ENCODE peak calls at places on chromosomes 6 and 20, in four cellular contexts. D is astrocyte of the spinal cord, B is tibial artery, O is stomach. K is an unnamed sample.

GRCh38 chr20:12207875-12208274 is 290.2 kb downstream of the BTBD3 start:
- DNase-seq in D (peak), O (peak), B (no peak), K (peak)

GRCh38 chr6:40755046-40755681 is 168.0 kb upstream of the LRFN2 start:
- DNase-seq in O (no peak), B (no peak), D (peak), K (peak)

GRCh38 chr20:25509084-25509483 is 76.2 kb downstream of the NINL start:
- DNase-seq in D (no peak), O (no peak), B (no peak), K (no peak)

GRCh38 chr6:158266131-158266530 is 46.1 kb upstream of the TULP4 start:
- DNase-seq in B (no peak), O (no peak), D (no peak), K (peak)

GRCh38 chr6:151704383-151704782 is 103.1 kb upstream of the ESR1 start:
- DNase-seq in D (no peak), B (no peak), O (no peak), K (no peak)

GRCh38 chr6:55886185-55886836 is 10.9 kb upstream of the BMP5 start:
- DNase-seq in O (no peak), B (no peak), D (peak), K (peak)

GRCh38 chr6:107330190-107330589 is 129.2 kb downstream of the PDSS2 start:
- DNase-seq in O (no peak), D (no peak), B (no peak), K (no peak)

GRCh38 chr6:149910721-149911151 is 12.2 kb downstream of the RAET1G start:
- DNase-seq in O (no peak), B (no peak), D (no peak), K (no peak)

GRCh38 chr6:168118935-168119334 is 39.9 kb upstream of the FRMD1 start:
- DNase-seq in B (peak), D (no peak), O (no peak), K (no peak)

GRCh38 chr6:135440087-135440792 is 57.3 kb downstream of the AHI1 start:
- DNase-seq in D (no peak), B (no peak), O (no peak), K (no peak)

GRCh38 chr6:105798057-105798456 is 288.1 kb upstream of the PRDM1 start:
- DNase-seq in D (no peak), B (peak), O (no peak), K (no peak)

GRCh38 chr6:136926383-136926782 is 4.3 kb downstream of the SLC35D3 start:
- DNase-seq in O (no peak), B (no peak), D (no peak), K (no peak)

GRCh38 chr6:125913864-125914351 is 42.7 kb upstream of the HINT3 start:
- DNase-seq in O (no peak), B (no peak), D (peak), K (peak)

GRCh38 chr20:2801459-2801728 is 967 bp upstream of the CPXM1 start:
- DNase-seq in O (no peak), D (no peak), B (no peak), K (no peak)
- H3K4me3 ChIP-seq in O (no peak), D (no peak), B (no peak), K (no peak)

DNA sequence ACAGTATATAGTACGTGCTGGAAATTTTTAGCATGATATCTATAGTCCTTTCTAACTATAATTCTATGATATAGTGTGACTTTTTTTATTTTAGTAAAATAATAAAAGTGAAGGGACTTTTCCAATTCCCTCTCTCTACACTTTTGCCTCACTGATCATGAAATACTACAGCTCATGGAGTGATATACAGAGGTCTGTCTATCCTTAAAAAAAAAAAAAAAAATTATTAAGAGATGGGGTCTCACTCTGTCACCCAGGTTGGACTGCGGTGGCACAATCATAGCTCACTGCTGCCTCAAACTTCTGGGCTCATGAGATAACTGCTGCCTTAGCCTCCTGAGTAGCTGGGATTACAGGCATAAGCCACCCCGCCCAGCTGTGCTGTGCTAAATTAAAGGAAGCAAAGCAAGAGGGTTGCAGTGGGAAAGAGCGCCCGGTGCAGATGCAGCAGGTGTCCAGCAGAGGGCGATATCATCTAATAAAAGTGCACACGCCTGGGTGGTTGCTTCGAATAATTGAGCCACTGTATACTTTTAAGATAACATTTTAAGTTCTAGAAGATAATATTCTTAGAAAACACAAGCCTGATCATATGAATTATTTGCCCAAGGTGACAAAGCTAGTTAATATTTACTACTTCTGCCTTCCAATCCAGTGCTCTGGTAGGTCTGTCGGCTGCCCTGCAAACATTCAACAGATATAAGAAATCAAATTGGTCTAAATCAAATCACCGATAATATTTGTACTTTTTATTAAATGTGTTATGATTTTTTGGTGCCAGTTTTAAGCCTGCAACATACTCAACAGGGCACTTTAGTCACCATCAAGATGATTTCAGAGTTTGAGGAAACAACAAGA is 94.9 kb upstream of the NT5E start:
- DNase-seq in O (peak), D (peak), B (peak), K (peak)
- TF ChIP-seq CTCF in O (peak), D (peak), B (peak), K (peak)

GRCh38 chr6:140636698-140637402 is 1262.4 kb upstream of the CITED2 start:
- DNase-seq in D (no peak), B (no peak), O (no peak), K (no peak)
- H3K4me3 ChIP-seq in D (no peak), B (no peak), O (no peak), K (no peak)

GRCh38 chr6:130259140-130259539 is 36.4 kb upstream of the SAMD3 start:
- DNase-seq in O (no peak), D (no peak), B (no peak), K (no peak)
- TF ChIP-seq CTCF in O (no peak), D (no peak), B (no peak), K (no peak)

DNA sequence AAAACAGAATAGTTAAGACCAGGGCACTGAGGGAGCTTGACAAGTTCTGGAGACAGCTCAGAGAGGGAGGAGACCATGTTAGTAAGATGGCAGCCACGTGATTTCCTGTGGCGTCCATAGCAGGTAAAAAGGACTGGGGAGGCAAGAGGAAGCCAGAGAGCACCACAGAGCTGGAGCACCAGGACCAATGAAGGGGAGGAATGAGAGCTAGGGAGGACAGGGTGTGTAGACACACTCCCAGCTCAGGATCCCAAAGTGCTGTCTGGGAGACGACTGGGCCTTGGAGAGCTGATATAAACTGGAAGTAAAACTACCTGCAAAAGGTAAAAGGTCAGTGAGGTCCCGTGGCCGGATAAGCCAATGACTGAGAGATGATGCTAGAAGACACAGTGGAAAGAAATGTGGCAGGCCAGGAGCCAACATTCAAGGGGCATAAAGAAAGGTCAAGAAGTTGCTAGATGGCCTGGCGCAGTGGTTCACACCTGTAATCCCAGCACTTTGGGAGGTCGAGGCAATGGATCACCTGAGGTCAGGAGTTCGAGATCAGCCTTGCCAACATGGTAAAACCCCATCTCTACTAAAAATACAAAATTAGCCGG is 39.0 kb downstream of the SLC23A2 start:
- DNase-seq in O (no peak), B (no peak), D (no peak), K (no peak)
- H3K4me3 ChIP-seq in O (no peak), B (no peak), D (no peak), K (no peak)

DNA sequence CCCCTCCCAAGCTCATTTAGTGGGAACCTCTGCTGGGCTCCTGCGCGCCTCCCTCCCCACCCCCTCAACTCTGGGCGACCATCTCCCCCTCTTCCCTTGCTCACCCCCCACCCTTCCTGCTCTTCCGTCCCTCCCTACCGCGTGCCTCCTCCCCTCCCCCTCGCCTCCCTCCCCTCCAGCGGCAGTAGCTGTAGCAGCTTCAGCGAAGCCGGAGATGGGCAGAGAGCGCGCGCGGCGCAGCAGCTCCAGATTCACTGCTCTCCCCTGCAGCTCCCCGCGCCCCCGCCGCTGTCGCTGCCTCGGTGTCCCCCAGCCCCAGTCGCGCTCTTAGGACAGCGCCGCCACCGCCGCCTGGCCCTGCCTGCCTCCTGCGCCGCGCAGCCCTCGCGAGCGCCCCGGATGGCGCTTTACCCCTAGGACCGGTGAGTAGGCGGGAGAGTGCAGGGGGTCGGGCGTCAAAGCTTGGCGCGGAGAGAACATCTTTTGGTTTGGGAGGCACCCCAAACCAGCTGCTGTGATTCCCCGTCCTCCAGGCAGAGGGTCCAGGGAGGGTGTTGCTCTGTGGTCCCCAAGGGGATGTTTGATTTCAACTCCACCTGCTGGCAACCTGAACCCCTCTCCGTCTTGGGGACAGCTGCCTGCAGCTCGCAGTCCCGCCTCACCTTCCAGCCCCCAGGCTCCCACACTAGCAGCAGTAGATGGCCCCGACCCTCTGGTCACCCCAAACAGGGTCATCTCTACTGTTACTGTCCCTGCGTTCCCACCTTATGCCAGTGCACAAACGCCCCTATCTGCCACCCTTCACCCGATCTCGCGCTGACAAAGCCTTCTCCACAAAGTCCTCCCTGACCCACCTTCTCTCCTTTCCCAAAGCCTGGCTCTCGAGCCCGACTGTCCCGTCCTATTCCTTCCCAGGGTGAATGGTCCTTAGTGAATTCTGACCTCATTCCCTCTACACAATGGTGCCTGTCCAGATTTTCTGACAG is at the start of gene FUT9:
- DNase-seq in O (peak), D (no peak), B (no peak), K (no peak)
- TF ChIP-seq CTCF in O (no peak), D (no peak), B (no peak), K (no peak)

GRCh38 chr6:154448448-154449096 is 61.9 kb downstream of the CNKSR3 start:
- DNase-seq in D (peak), B (no peak), O (no peak), K (peak)
- H3K4me3 ChIP-seq in D (no peak), B (peak), O (no peak), K (no peak)

DNA sequence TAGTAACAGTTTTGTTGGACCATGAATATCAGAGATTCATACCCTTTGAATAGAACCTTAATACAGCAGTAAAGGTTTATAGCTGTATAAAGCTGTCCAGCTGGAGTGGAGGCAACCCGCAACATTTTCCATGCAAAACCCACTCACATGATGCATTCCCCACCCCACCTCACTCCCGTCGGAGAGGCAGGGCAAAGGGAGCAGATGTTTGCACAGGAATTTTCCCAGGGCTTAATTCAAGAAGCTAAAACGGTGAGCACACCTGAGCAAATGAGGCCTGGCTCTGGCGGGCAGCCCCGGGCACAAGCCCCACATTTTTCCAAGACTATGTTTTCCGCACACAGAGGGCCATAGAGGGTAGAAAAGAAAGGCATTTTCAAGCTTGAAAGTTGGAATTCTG is 191.7 kb downstream of the FOXC1 start:
- DNase-seq in D (no peak), O (no peak), B (no peak), K (no peak)
- TF ChIP-seq CTCF in D (no peak), O (no peak), B (no peak), K (no peak)

GRCh38 chr6:5461365-5461764 is 200.1 kb downstream of the FARS2 start:
- DNase-seq in B (no peak), O (no peak), D (no peak), K (no peak)

GRCh38 chr6:5457036-5457435 is 195.7 kb downstream of the FARS2 start:
- DNase-seq in D (peak), B (no peak), O (no peak), K (peak)

GRCh38 chr6:5459346-5459745 is 198.0 kb downstream of the FARS2 start:
- DNase-seq in D (no peak), O (no peak), B (no peak), K (no peak)

GRCh38 chr6:5453531-5453930 is 192.2 kb downstream of the FARS2 start:
- DNase-seq in D (no peak), B (no peak), O (peak), K (peak)

DNA sequence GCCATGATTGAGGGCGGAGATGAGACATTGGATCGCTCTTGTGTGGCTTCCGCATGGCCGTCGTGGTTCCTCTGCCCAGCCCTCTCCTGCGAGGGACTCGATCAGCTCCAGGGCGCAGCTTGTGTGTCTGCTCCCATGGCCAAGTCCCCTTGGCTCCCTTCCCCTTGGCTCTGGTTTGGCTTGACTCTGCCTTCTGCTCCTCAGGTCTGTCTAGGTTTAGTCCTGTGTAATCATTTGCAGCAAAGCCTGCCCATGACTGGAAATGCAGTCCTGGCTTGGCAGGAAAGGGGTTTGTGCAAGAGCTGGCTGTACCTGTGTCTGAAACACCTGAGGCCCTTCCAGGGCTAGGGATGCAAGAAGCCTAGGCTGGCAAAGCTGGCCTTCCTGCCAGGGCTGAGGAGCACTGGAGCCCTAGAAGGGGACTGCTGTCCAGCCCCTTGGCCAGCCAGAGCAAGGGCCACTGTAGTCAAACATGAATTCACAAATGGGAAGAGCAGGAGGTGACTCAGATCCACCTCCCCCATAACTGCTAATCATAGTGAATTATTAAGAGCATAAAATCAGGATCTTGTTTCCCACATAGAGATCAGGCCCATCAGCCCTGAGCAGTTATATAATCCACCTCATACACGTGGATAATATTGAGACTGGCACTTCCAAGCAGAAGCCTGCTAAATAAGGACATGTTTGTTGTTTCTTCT is 196.8 kb downstream of the FARS2 start:
- DNase-seq in O (peak), B (no peak), D (no peak), K (peak)
- H3K4me3 ChIP-seq in O (no peak), B (no peak), D (no peak), K (peak)